ENCODE peak calls at places on chromosomes 6 and 20, in five cellular contexts. Q is heart right ventricle, G is thoracic aorta, V is adrenal gland, Y is heart left ventricle. N is an unnamed sample. For H3K4me1, the result is how much of the 10 kb centered on the place peaks cover.

GRCh38 chr20:25510202-25510601 is 75.1 kb downstream of the NINL start:
- DNase-seq in Q (no peak), G (no peak), V (no peak), Y (no peak), N (no peak)

GRCh38 chr20:13199279-13199678 is 21.8 kb upstream of the ISM1 start:
- DNase-seq in Q (no peak), G (no peak), V (no peak), Y (no peak), N (no peak)

GRCh38 chr6:154824076-154824475 is 90.9 kb downstream of the SCAF8 start:
- DNase-seq in Q (no peak), G (no peak), V (no peak), Y (no peak), N (no peak)

GRCh38 chr6:47146426-47147174 is 104.5 kb upstream of the ADGRF1 start:
- DNase-seq in Q (no peak), G (no peak), V (no peak), Y (no peak), N (no peak)

GRCh38 chr20:373171-373890 is 7.2 kb upstream of the TRIB3 start:
- DNase-seq in Q (peak), G (no peak), V (peak), Y (peak), N (peak)

GRCh38 chr6:170091000-170091638 is 199.8 kb downstream of the DLL1 start:
- DNase-seq in Q (peak), G (no peak), V (no peak), Y (peak), N (no peak)

GRCh38 chr6:128807577-128807976 is 75.4 kb upstream of the LAMA2 start:
- DNase-seq in Q (no peak), G (no peak), V (no peak), Y (no peak), N (no peak)

GRCh38 chr6:71510057-71510713 is 221.6 kb downstream of the OGFRL1 start:
- DNase-seq in Q (peak), G (no peak), V (peak), Y (peak), N (peak)

GRCh38 chr6:112007805-112008204 is 46.1 kb upstream of the CCN6 start:
- DNase-seq in Q (no peak), G (no peak), V (peak), Y (no peak), N (no peak)

GRCh38 chr6:46741482-46741881 is 5.3 kb upstream of the ANKRD66 start:
- DNase-seq in Q (no peak), G (no peak), V (no peak), Y (no peak), N (no peak)

DNA sequence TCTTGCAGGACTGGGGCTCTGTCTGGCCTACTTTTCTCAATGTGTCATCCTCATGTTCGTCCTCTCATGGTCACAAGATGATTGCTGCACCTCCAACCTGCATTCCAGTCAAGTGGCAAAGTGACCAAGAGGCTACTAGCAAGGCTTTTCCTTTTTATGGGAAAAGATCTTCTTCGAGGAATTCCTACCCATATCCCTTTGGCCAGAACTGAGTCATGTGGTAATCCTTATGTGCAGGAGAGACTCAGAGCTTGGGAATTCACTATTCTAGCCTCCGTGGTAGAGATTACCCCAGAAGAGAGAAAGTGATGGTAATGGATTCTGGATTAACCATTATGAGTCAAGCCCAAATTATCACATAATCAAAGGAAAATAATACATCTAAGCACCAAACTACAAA is 162.7 kb downstream of the KCNQ5 start:
- DNase-seq in Q (no peak), G (no peak), V (no peak), Y (no peak), N (no peak)
- H3K4me1 ChIP-seq in Q (under half), G (under half), V (under half), Y (under half), N (under half)

GRCh38 chr20:48799315-48800105 is 28.3 kb downstream of the PREX1 start:
- DNase-seq in Q (no peak), G (no peak), V (no peak), Y (no peak), N (no peak)
- H3K27ac ChIP-seq in Q (no peak), G (no peak), V (no peak), Y (peak), N (peak)

DNA sequence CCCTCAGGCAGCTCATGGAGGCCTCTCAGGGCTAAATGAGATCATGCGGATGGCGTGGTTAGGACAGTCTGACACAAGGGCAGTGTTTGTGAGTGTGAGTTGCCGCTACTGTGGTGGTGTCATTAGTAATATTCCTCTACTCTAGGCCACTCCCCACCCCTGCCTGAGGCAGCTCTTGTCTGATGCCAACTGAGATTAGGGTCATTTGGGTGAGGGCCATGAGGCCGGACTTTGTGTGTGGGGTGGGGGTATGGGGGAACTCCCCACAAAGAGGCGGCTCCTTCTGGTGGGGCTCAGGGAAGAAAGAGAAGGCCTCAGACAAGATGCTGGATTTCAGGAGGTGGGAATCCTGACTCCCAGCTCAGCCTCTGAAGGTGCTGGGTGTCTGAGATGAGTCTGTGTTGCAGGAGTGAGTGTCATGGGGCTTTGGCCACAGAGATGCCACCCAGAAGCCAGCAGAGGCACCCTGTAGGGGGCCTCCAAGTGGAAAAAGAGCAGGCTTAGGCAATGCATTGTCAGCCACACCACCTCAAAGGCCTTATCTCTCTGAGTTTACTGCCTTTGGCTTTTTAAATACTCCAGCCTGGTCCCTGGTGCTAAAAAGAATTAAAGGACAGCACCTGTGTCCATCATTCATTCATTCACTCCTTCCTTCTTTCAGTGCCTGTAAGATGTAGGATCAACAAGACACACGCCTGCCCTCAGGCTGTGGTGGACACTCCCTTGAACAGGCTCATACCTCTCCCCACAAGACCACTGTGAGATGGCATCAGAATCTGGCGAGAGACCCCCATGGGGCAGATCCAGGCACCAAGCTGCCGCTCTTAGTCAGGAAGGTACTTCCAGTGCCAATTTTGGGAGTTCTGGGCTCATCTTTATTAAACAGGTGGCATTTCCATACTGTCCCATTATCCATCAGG is 175.2 kb downstream of the MRPL14 start:
- DNase-seq in Q (no peak), G (no peak), V (peak), Y (no peak), N (no peak)
- TF ChIP-seq CTCF in Q (no peak), G (no peak), V (no peak), Y (no peak), N (no peak)

GRCh38 chr20:45311589-45312211 is 3.6 kb upstream of the MATN4 start:
- DNase-seq in Q (no peak), G (no peak), V (peak), Y (peak), N (peak)
- H3K4me1 ChIP-seq in Q (under half), G (under half), V (under half), Y (under half), N (under half)

GRCh38 chr20:57441510-57442154 is 50.4 kb downstream of the RBM38 start:
- DNase-seq in Q (no peak), G (no peak), V (no peak), Y (no peak), N (no peak)
- H3K27ac ChIP-seq in Q (peak), G (peak), V (peak), Y (peak), N (peak)

DNA sequence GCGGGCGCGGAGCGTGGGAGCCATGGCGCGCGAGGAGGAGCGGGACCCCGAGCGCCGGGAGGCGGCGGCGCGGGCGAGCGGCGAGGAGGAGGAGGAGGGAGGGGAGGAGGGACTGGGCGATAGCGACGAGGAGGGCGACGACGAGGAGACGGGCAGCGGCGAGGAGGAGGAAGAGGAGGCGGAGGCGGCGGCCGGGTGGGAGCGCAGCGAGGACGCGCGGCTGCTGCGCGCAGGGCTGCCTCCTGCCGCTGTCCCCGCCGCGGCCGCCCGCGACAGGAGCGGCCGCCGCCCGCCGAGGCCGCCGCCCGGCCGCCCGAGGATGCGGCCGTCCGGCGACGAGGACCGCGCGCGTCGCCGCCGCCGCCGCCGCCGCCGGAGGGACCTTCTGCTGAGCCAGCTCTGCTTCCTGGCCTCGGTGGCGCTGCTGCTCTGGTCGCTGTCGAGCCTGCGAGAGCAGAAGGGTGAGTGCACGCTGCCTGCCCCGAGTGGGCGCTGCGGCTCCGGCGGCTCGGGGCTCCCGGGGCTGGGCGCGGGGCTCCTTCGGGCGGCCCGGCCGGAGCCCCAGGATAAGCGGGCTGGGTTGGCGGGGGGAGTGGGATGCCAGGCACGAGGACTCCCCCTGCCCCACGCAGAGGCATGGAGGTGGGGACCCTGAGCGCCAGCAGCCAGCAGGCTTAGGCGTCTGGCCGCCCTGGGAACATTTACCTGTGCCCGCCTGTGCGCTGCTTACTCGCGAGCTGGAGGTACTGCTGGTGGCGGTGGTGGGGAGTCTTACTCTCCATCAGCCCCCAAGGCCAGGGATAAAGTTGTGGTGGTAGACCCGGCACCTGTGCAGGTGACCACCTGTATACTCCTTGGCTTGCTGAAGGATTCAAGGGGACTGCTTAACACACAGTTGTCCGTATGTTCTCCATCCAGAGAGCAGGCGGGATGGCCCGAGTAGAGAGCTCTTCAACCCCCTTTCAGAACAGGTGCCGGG is at the start of gene SLC24A3:
- DNase-seq in Q (peak), G (no peak), V (peak), Y (peak), N (peak)
- TF ChIP-seq CTCF in Q (no peak), G (peak), V (no peak), Y (no peak), N (peak)

N was measured in psoas muscle.